ENCODE peak calls at places on chromosome 11, in four cellular contexts. W is hepatocyte, S is choroid plexus epithelial cell, I is GM12878. F is an unnamed sample.

GRCh38 chr11:69089258-69089657 is 40.5 kb downstream of the TPCN2 start:
- DNase-seq in I (no peak), S (peak), W (no peak), F (peak)

GRCh38 chr11:92969293-92969633 is 188 bp upstream of the MTNR1B start:
- DNase-seq in W (no peak), I (no peak), S (no peak), F (no peak)

GRCh38 chr11:70141490-70142014 is 61.5 kb upstream of the FADD start:
- DNase-seq in S (no peak), I (no peak), W (no peak), F (no peak)

GRCh38 chr11:122671270-122671906 is 15.9 kb downstream of the UBASH3B start:
- DNase-seq in S (peak), W (no peak), I (no peak), F (peak)

GRCh38 chr11:119065369-119065768 is 2.2 kb upstream of the VPS11 start:
- DNase-seq in S (peak), I (no peak), W (no peak), F (peak)

GRCh38 chr11:298406-299065 is 790 bp downstream of the IFITM5 start:
- DNase-seq in S (no peak), W (no peak), I (no peak), F (no peak)

GRCh38 chr11:45335434-45335833 is 49.3 kb upstream of the SYT13 start:
- DNase-seq in W (no peak), I (no peak), S (no peak), F (no peak)

GRCh38 chr11:112132737-112133136 is 31.2 kb downstream of the IL18 start:
- DNase-seq in I (no peak), S (no peak), W (no peak), F (no peak)

GRCh38 chr11:117677729-117678310 is 119.2 kb downstream of the DSCAML1 start:
- DNase-seq in S (no peak), W (no peak), I (no peak), F (no peak)

GRCh38 chr11:3218483-3219280 is at the start of gene MRGPRG:
- DNase-seq in S (no peak), W (no peak), I (no peak), F (no peak)

GRCh38 chr11:47995318-47995717 is 15.0 kb downstream of the PTPRJ start:
- DNase-seq in W (peak), S (no peak), I (no peak), F (no peak)

GRCh38 chr11:102239906-102240305 is 77.4 kb upstream of the BIRC3 start:
- DNase-seq in S (no peak), I (no peak), W (no peak), F (no peak)

GRCh38 chr11:2691991-2692841 is 7.6 kb downstream of the KCNQ1OT1 start:
- DNase-seq in S (peak), W (no peak), I (no peak), F (no peak)

GRCh38 chr11:58616594-58616993 is 5.9 kb upstream of the CNTF start:
- DNase-seq in S (peak), W (peak), I (no peak), F (peak)

GRCh38 chr11:113725883-113726405 is 19.8 kb upstream of the TMPRSS5 start:
- DNase-seq in S (no peak), I (no peak), W (peak), F (no peak)

GRCh38 chr11:95680169-95680929 is 109.2 kb downstream of the FAM76B start:
- DNase-seq in W (peak), I (no peak), S (peak), F (peak)

GRCh38 chr11:27916541-27917100 is 191.3 kb downstream of the KIF18A start:
- DNase-seq in I (peak), S (no peak), W (no peak), F (no peak)

GRCh38 chr11:1050581-1051355 is 14.2 kb upstream of the MUC6 start:
- DNase-seq in I (no peak), W (peak), S (peak), F (peak)

GRCh38 chr11:63906585-63906984 is 10.4 kb downstream of the RCOR2 start:
- DNase-seq in W (peak), I (no peak), S (peak), F (peak)

GRCh38 chr11:117842131-117842941 is 17.8 kb upstream of the FXYD2 start:
- DNase-seq in W (no peak), S (no peak), I (no peak), F (no peak)

GRCh38 chr11:98423933-98424332 is 596.8 kb upstream of the CNTN5 start:
- DNase-seq in S (no peak), I (no peak), W (no peak), F (no peak)

GRCh38 chr11:62665630-62666258 is 632 bp downstream of the CSKMT start:
- DNase-seq in S (peak), I (no peak), W (peak), F (peak)

GRCh38 chr11:45815747-45816146 is 10.8 kb downstream of the SLC35C1 start:
- DNase-seq in S (peak), W (no peak), I (no peak), F (peak)

GRCh38 chr11:35036642-35037041 is 102.3 kb upstream of the CD44 start:
- DNase-seq in S (no peak), I (no peak), W (no peak), F (peak)

GRCh38 chr11:96303067-96303466 is 39.9 kb downstream of the MAML2 start:
- DNase-seq in I (no peak), W (peak), S (peak), F (peak)

GRCh38 chr11:69791266-69791665 is 16.1 kb upstream of the FGF4 start:
- DNase-seq in I (no peak), W (peak), S (peak), F (peak)

GRCh38 chr11:69718147-69718546 is 14.3 kb upstream of the FGF19 start:
- DNase-seq in I (no peak), W (peak), S (peak), F (peak)

GRCh38 chr11:116732740-116733385 is 39.9 kb downstream of the BUD13 start:
- DNase-seq in I (peak), W (peak), S (peak), F (peak)

DNA sequence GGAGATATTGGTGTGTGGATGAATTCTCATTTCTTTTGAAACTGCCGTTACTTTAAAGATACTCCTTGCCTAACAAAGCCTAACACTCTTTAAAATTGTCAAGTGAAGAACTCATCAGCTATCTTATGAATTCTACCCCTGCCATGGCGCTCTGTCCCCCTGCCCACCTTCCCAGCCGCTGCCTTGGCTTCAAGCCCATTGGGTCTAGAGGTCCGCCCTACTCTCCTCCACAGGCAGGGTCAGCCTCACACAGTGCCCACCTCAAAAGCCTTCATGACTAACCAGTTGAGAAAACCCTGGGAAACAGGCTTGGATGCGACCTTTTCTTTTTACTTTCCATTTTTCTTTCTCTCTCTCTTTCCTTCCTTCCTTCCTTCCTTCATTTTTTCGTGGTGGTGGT is 128.6 kb downstream of the RRAS2 start:
- DNase-seq in I (no peak), S (no peak), W (no peak), F (no peak)
- H3K4me3 ChIP-seq in I (no peak), S (no peak), W (no peak), F (no peak)

DNA sequence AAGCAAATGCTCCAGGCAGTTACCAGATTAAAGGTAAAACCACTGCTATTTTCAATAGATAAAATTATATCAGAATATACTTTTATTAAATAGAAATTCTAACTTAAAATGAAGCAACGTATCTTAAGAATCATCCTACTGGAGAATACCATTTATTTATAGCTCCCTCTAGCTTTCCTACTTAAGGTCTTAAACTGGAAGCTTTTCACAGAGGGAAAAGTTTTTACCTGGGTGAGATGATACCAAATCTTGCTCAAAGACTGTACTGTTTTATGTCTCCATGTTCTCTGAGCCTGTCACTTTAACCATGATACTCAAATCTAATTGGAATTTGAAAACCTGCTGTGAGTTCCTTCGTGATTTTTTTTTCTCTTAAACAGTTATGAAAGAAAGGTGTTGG is 291.8 kb downstream of the AASDHPPT start:
- DNase-seq in I (no peak), W (no peak), S (peak), F (no peak)
- TF ChIP-seq CTCF in I (no peak), W (no peak), S (peak), F (no peak)

GRCh38 chr11:74010306-74010981 is 1.6 kb upstream of the UCP3 start:
- DNase-seq in I (no peak), S (no peak), W (no peak), F (no peak)
- H3K4me3 ChIP-seq in I (no peak), S (no peak), W (no peak), F (no peak)

DNA sequence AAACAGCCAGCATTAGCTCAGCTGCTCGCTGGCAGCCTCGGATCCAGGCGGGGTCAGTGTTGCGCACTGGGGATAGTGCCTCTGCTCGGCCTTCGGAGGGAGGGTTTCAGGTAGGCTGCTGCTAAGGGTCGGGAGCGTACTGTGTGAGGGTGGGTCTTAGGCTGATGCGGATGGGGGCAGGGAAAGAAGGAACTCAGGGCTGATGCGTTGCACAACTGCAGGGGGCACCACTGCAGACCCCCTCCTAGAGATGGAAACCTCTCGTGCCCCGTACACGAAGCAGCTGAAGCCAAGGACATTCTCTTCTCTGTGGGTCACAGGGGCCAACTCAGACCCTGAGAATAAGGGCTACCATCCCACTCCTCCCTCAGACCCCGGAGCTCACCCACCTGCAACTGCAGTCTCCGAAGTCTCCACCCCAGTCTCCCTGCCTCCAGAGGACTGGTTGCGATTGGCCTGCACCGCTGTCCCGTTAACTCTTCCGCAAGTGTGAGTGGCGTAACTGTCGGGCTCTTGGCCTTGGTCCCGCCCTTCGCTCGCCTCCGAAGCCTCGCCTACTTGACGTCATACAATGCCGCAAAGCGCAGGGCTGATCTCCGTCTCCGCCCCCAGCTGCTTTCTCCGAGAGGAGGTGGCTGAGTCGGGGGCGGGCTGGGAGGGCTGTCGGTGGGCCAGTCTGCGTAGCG is at the start of gene KBTBD3:
- DNase-seq in W (peak), I (peak), S (peak), F (peak)
- TF ChIP-seq CTCF in W (peak), I (peak), S (peak), F (peak)

GRCh38 chr11:65898656-65899355 is 1.4 kb downstream of the FOSL1 start:
- DNase-seq in I (no peak), S (peak), W (no peak), F (peak)
- H3K4me3 ChIP-seq in I (peak), S (peak), W (no peak), F (peak)

GRCh38 chr11:104547996-104548661 is 350.1 kb downstream of the CASP12 start:
- DNase-seq in I (no peak), S (peak), W (no peak), F (peak)
- TF ChIP-seq CTCF in I (no peak), S (peak), W (no peak), F (no peak)

F was measured in fibroblast of pulmonary artery.